ENCODE peak calls at places on chromosomes 1 and 21, in five cellular contexts. L, K, H, F and S are unnamed samples. For H3K4me1, the result is how much of the 10 kb centered on the place peaks cover.

GRCh38 chr1:75125161-75125681 is 9.0 kb upstream of the LHX8 start:
- DNase-seq in H (no peak), K (no peak), L (no peak), F (no peak), S (no peak)

GRCh38 chr1:240517891-240518290 is 94.1 kb downstream of the GREM2 start:
- DNase-seq in L (no peak), F (no peak), H (no peak), K (no peak), S (no peak)

GRCh38 chr1:197017558-197018146 is 40.3 kb downstream of the CFHR5 start:
- DNase-seq in H (no peak), F (no peak), L (no peak), K (peak), S (no peak)

GRCh38 chr1:66570196-66570595 is 36.2 kb downstream of the SGIP1 start:
- DNase-seq in H (no peak), K (no peak), F (no peak), L (no peak), S (no peak)

GRCh38 chr1:233409540-233409939 is 82.0 kb downstream of the MAP3K21 start:
- DNase-seq in K (no peak), L (no peak), F (no peak), H (no peak), S (no peak)

GRCh38 chr1:228842094-228842775 is 107.0 kb downstream of the RHOU start:
- DNase-seq in L (no peak), K (no peak), H (peak), F (no peak), S (peak)

GRCh38 chr21:42315296-42315891 is at the start of gene TFF3:
- DNase-seq in H (no peak), L (no peak), K (no peak), F (no peak), S (no peak)

GRCh38 chr1:220093361-220094015 is 444 bp upstream of the IARS2 start:
- DNase-seq in H (no peak), F (no peak), L (no peak), K (no peak), S (no peak)

GRCh38 chr21:44874497-44875331 is 1.2 kb upstream of the PTTG1IP start:
- DNase-seq in H (no peak), F (peak), K (peak), L (peak), S (peak)

GRCh38 chr1:15027515-15027948 is 126.0 kb upstream of the TMEM51 start:
- DNase-seq in F (peak), L (peak), K (peak), H (peak), S (peak)

GRCh38 chr21:33201945-33202344 is 27.8 kb upstream of the IFNAR2 start:
- DNase-seq in F (no peak), L (no peak), H (no peak), K (no peak), S (peak)

GRCh38 chr1:209383907-209384709 is 199.4 kb upstream of the CAMK1G start:
- DNase-seq in L (no peak), H (no peak), F (no peak), K (no peak), S (no peak)

GRCh38 chr1:236092899-236093298 is 28.0 kb upstream of the NID1 start:
- DNase-seq in H (no peak), K (no peak), F (no peak), L (no peak), S (no peak)

GRCh38 chr1:110337704-110338199 is 1.4 kb upstream of the RBM15 start:
- DNase-seq in K (peak), H (no peak), L (peak), F (peak), S (peak)

GRCh38 chr1:238409947-238410346 is 519.2 kb upstream of the ZP4 start:
- DNase-seq in K (no peak), F (no peak), L (no peak), H (peak), S (no peak)

GRCh38 chr21:38080888-38081287 is 164.6 kb upstream of the KCNJ6 start:
- DNase-seq in F (no peak), H (no peak), L (no peak), K (no peak), S (no peak)

DNA sequence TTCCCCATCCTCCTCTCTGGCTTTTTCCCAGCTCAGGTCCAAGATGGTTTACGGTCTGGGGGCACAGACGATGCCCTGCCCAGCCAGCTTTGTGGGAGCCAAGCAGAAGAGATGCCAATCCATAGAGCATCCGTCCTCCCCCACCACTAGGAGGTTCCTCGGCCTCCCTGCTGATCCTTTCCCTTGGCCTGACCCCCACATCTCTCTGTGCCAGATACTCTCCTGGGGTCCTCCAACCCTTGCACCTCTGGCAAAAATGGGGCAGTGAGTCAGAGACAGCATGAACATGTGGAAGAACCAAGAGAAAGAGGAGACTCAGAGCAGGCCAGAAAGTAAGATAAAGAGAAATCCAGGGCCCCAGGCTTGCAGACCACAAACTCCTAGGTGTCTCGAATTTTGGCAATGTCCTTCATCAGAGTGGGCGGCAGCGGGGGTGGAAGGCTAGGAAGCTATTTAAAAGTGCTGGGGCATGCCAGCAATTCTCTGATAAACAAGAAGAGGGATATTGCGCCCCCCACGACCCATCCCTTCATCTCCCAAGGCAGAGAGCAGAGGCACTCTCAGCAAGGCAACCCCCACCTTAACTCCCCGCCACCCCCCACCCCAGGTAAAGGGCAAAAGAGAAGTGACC is 11.4 kb downstream of the BLACAT1 start:
- DNase-seq in F (no peak), H (no peak), L (no peak), K (no peak), S (no peak)
- H3K4me3 ChIP-seq in F (peak), H (no peak), L (peak), K (no peak), S (no peak)

GRCh38 chr1:13780780-13781179 is 80.8 kb downstream of the PRDM2 start:
- DNase-seq in L (no peak), K (no peak), F (no peak), H (no peak), S (no peak)
- H3K4me1 ChIP-seq in L (under half), K (under half), F (under half), H (under half), S (under half)

DNA sequence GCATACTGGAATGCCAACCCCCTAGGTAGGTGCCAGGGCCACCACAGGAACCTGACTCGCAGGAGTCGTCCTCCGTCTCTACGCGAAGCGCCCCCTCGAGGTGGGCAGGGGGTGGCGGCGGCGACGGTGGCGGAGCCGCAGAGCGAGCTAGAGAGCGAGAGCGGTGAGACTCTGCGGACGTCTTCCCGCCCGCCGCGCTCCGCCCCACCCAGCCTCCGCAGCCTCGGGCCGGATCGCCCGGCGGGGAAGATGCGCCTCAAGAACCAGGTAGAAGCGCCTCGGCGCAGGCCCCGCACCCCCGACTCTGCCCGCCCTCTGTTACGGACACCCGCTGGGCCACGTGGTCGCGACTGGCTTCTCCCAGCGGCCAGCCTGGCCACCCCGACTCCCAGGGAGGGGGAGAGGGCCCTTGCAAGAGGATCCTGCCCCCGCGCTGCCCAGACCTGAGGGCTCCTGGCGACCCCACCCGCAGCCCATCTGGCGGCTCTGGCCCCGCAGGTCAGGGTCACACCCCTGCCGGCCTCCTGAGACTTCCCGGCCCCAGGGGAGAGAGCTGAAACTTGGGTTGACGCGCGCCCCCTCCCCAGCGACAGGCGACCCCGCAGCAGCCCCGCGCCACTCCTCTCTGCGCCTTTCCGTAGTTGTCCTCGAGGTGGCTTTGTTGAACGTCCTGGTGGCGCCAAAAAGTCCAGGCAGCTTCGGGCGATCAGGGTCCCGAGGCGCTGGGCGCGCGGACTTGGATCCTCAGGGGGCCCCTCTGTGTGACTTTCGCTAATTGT is 24.4 kb upstream of the AGBL4 start:
- DNase-seq in H (no peak), L (no peak), F (no peak), K (no peak), S (no peak)
- H3K4me3 ChIP-seq in H (no peak), L (peak), F (no peak), K (peak), S (no peak)

GRCh38 chr1:10071640-10072039 is 38.9 kb downstream of the UBE4B start:
- DNase-seq in H (no peak), K (no peak), L (no peak), F (no peak), S (no peak)

GRCh38 chr1:10065760-10066159 is 33.0 kb downstream of the UBE4B start:
- DNase-seq in F (no peak), H (no peak), K (no peak), L (no peak), S (no peak)

GRCh38 chr1:10070206-10070605 is 37.4 kb downstream of the UBE4B start:
- DNase-seq in K (no peak), F (no peak), H (peak), L (no peak), S (no peak)

GRCh38 chr1:10065344-10065685 is 32.6 kb downstream of the UBE4B start:
- DNase-seq in F (no peak), H (no peak), L (no peak), K (no peak), S (no peak)

GRCh38 chr1:10068605-10069294 is 36.0 kb downstream of the UBE4B start:
- DNase-seq in H (peak), F (no peak), L (no peak), K (no peak), S (no peak)
- H3K4me1 ChIP-seq in H (under half), F (under half), L (under half), K (under half), S (under half)

DNA sequence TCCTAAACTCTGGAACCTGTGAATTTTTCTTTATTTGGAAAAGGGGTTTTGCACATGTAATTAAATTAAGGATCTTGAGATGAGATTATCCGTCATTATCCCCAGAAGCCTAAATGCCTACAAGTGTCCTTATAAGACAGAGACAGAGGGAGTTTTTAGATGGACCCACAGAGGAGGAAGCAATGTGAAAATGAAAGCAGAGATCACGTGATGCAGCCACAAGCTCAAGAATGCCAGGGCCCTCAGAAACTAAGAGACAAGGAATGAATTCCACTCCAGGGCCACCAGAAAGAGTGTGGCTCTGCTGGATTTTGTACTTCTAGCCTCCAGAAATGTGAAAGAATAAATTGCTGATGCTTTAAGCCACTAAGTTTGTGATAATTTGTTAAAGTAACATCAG is 183.6 kb upstream of the UBE2U start:
- DNase-seq in L (peak), F (no peak), K (no peak), H (peak), S (no peak)
- H3K4me3 ChIP-seq in L (peak), F (no peak), K (no peak), H (peak), S (no peak)

DNA sequence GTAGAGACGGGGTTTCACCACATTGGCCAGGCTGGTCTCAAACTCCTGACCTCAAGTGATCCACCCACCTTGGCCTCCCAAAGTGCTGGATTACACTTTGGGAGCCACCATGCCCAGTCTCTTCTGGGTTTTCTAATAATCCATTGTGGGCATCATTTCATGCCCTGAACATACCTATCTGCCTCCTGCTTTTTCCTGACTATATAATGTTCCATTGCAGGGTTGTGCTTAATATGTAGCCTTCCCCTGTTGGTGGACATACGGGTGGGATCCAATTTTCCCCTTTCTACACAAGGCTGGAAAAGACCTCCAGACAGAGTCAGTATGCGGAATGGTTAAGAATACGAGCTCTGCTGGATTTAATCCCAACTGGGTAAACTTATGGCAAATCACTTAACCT is 3.5 kb upstream of the ZNF683 start:
- DNase-seq in H (no peak), F (no peak), L (no peak), K (no peak), S (no peak)
- H3K4me1 ChIP-seq in H (under half), F (under half), L (under half), K (under half), S (under half)

GRCh38 chr1:153849487-153850185 is 73.1 kb downstream of the GATAD2B start:
- DNase-seq in K (no peak), F (no peak), L (no peak), H (no peak), S (no peak)
- H3K4me3 ChIP-seq in K (no peak), F (no peak), L (no peak), H (no peak), S (no peak)